ENCODE peak calls at places on chromosomes 1 and 21, in four cellular contexts. One of them, this sample, is unnamed.

GRCh38 chr1:85049735-85050166 is 1.5 kb upstream of the MCOLN3 start:
- DNase-seq in OCI-LY7: no peak
- DNase-seq in GM23338: peak
- DNase-seq in SK-N-SH: no peak
- DNase-seq in this sample: peak

GRCh38 chr1:5456090-5456789 is 536.0 kb downstream of the NPHP4 start:
- DNase-seq in OCI-LY7: no peak
- DNase-seq in GM23338: no peak
- DNase-seq in SK-N-SH: peak
- DNase-seq in this sample: no peak

GRCh38 chr1:44721521-44722361 is 9.2 kb downstream of the RNU5D-1 start:
- DNase-seq in OCI-LY7: peak
- DNase-seq in GM23338: peak
- DNase-seq in SK-N-SH: peak
- DNase-seq in this sample: no peak

GRCh38 chr1:64743954-64744491 is 852 bp upstream of the RAVER2 start:
- DNase-seq in OCI-LY7: no peak
- DNase-seq in GM23338: no peak
- DNase-seq in SK-N-SH: no peak
- DNase-seq in this sample: no peak

GRCh38 chr1:1945782-1946393 is 26.8 kb upstream of the TMEM52 start:
- DNase-seq in OCI-LY7: no peak
- DNase-seq in GM23338: no peak
- DNase-seq in SK-N-SH: no peak
- DNase-seq in this sample: no peak

GRCh38 chr1:97277891-97278662 is 556.5 kb downstream of the PTBP2 start:
- DNase-seq in OCI-LY7: no peak
- DNase-seq in GM23338: no peak
- DNase-seq in SK-N-SH: no peak
- DNase-seq in this sample: no peak

GRCh38 chr1:169484683-169485426 is 889 bp downstream of the SLC19A2 start:
- DNase-seq in OCI-LY7: peak
- DNase-seq in GM23338: peak
- DNase-seq in SK-N-SH: peak
- DNase-seq in this sample: peak

GRCh38 chr1:172449585-172450523 is 6.0 kb upstream of the PIGC start:
- DNase-seq in OCI-LY7: peak
- DNase-seq in GM23338: peak
- DNase-seq in SK-N-SH: peak
- DNase-seq in this sample: peak

GRCh38 chr1:226827458-226827857 is 43.0 kb upstream of the PSEN2 start:
- DNase-seq in OCI-LY7: no peak
- DNase-seq in GM23338: peak
- DNase-seq in SK-N-SH: no peak
- DNase-seq in this sample: no peak

GRCh38 chr1:172286629-172287076 is 133.8 kb upstream of the C1orf105 start:
- DNase-seq in OCI-LY7: no peak
- DNase-seq in GM23338: no peak
- DNase-seq in SK-N-SH: no peak
- DNase-seq in this sample: no peak

GRCh38 chr1:61125263-61125662 is 42.9 kb downstream of the NFIA start:
- DNase-seq in OCI-LY7: no peak
- DNase-seq in GM23338: no peak
- DNase-seq in SK-N-SH: no peak
- DNase-seq in this sample: no peak

GRCh38 chr1:115813735-115814134 is 27.2 kb downstream of the NHLH2 start:
- DNase-seq in OCI-LY7: no peak
- DNase-seq in GM23338: no peak
- DNase-seq in SK-N-SH: no peak
- DNase-seq in this sample: no peak

DNA sequence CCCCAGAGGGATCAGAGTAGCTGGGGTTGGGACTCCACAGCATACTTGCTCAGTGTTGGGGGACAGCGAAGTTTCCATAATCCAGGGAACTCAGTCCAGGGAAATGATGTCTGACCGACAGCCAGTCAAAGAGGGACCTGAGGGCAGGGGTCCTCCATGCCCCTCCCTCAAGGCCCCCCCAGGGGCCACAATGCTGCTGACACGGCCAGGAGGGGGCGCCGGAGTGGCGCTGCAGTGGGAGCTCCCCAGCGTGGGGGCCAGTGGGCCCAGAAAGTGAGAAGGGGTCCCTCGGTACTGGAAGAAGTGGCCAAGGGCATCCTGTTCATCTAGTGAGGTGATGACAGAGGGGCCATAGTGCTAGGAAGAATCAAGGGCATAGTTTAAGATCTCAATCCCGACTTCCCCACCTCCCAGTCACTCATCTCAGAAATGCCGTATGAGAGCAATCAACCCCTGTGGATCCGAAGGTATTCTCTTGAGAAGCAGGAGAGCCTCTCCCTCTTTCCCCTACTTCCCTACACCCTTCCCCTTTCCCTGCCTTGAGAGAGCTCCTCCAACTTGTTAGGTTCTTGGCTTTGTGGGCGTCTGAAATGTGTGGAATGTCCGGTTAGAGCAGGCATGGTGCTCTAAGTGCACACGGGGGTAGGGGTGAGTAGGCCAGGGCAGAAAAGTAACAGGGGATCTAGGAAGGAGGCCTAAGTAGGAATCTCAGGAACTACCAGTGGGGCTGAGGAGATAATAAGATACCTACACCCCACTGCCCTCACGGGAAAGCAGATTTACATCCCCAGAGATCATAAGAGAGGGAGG is 4.1 kb downstream of the NUDT17 start:
- DNase-seq in OCI-LY7: no peak
- DNase-seq in GM23338: peak
- DNase-seq in SK-N-SH: peak
- DNase-seq in this sample: peak
- H3K27ac ChIP-seq in OCI-LY7: no peak
- H3K27ac ChIP-seq in GM23338: no peak
- H3K27ac ChIP-seq in SK-N-SH: peak
- H3K27ac ChIP-seq in this sample: no peak

GRCh38 chr1:25914074-25914995 is 8.1 kb upstream of the STMN1 start:
- DNase-seq in OCI-LY7: peak
- DNase-seq in GM23338: no peak
- DNase-seq in SK-N-SH: no peak
- DNase-seq in this sample: no peak

GRCh38 chr1:25917996-25918395 is 11.8 kb upstream of the STMN1 start:
- DNase-seq in OCI-LY7: no peak
- DNase-seq in GM23338: no peak
- DNase-seq in SK-N-SH: no peak
- DNase-seq in this sample: no peak

GRCh38 chr1:25913166-25913565 is 6.9 kb upstream of the STMN1 start:
- DNase-seq in OCI-LY7: no peak
- DNase-seq in GM23338: no peak
- DNase-seq in SK-N-SH: no peak
- DNase-seq in this sample: no peak

GRCh38 chr1:25918615-25919014 is 12.4 kb upstream of the STMN1 start:
- DNase-seq in OCI-LY7: no peak
- DNase-seq in GM23338: peak
- DNase-seq in SK-N-SH: no peak
- DNase-seq in this sample: no peak

GRCh38 chr1:25916460-25916859 is 10.2 kb upstream of the STMN1 start:
- DNase-seq in OCI-LY7: no peak
- DNase-seq in GM23338: no peak
- DNase-seq in SK-N-SH: no peak
- DNase-seq in this sample: no peak
- TF ChIP-seq EZH2phosphoT487 in OCI-LY7: no peak
- TF ChIP-seq EZH2phosphoT487 in GM23338: no peak
- TF ChIP-seq EZH2phosphoT487 in SK-N-SH: no peak
- TF ChIP-seq EZH2phosphoT487 in this sample: no peak

GRCh38 chr1:6523566-6523965 is 30.7 kb downstream of the NOL9 start:
- DNase-seq in OCI-LY7: peak
- DNase-seq in GM23338: peak
- DNase-seq in SK-N-SH: peak
- DNase-seq in this sample: peak
- TF ChIP-seq CTCF in OCI-LY7: peak
- TF ChIP-seq CTCF in GM23338: peak
- TF ChIP-seq CTCF in SK-N-SH: peak
- TF ChIP-seq CTCF in this sample: peak

GRCh38 chr1:208432346-208432745 is 188.2 kb upstream of the PLXNA2 start:
- DNase-seq in OCI-LY7: no peak
- DNase-seq in GM23338: no peak
- DNase-seq in SK-N-SH: no peak
- DNase-seq in this sample: peak

GRCh38 chr1:208431721-208432120 is 187.5 kb upstream of the PLXNA2 start:
- DNase-seq in OCI-LY7: no peak
- DNase-seq in GM23338: no peak
- DNase-seq in SK-N-SH: no peak
- DNase-seq in this sample: no peak

GRCh38 chr1:208437416-208437815 is 193.2 kb upstream of the PLXNA2 start:
- DNase-seq in OCI-LY7: no peak
- DNase-seq in GM23338: no peak
- DNase-seq in SK-N-SH: no peak
- DNase-seq in this sample: no peak

GRCh38 chr1:208433086-208433485 is 188.9 kb upstream of the PLXNA2 start:
- DNase-seq in OCI-LY7: no peak
- DNase-seq in GM23338: no peak
- DNase-seq in SK-N-SH: no peak
- DNase-seq in this sample: peak

DNA sequence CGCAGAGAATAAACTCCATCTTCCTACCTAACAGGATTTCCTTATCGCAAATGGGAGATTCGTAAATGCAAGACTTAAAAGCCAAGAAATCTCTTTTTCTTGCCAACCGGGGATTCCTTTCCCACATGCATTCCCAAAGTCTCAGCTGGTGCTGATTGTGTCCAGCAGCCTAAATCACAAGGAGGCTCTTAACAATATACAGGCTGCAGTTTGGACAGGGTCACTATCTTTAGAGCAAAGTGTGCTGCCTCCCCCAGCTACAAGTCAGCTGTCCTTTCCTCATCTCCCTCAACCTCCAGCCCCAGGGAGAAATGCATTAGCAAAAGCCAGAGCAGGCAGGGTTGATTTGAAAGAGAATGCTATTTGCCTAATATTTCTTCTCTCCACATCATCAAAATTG is 189.8 kb upstream of the PLXNA2 start:
- DNase-seq in OCI-LY7: no peak
- DNase-seq in GM23338: no peak
- DNase-seq in SK-N-SH: no peak
- DNase-seq in this sample: no peak
- H3K27ac ChIP-seq in OCI-LY7: no peak
- H3K27ac ChIP-seq in GM23338: no peak
- H3K27ac ChIP-seq in SK-N-SH: peak
- H3K27ac ChIP-seq in this sample: no peak

DNA sequence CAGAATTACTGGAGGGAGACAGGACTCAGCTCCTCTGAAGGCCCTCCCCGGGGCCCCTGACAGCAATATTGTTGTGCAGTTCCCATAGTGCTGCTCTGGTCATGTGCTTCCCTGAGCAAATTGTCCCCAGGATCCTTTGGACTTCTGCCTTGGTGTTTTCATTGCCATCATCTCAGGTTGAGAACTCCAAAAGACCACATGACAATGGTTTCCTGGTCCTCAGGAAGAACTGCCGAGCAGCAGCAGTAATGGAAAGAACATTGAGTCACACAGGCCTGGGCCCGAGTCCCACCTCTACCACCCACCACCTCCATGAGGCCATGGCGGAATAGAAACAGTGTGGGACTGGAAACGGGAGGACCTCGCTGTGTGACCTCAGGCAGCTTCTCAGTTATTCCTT is 6.3 kb upstream of the CTTNBP2NL start:
- DNase-seq in OCI-LY7: no peak
- DNase-seq in GM23338: no peak
- DNase-seq in SK-N-SH: no peak
- DNase-seq in this sample: no peak
- TF ChIP-seq EZH2phosphoT487 in OCI-LY7: no peak
- TF ChIP-seq EZH2phosphoT487 in GM23338: no peak
- TF ChIP-seq EZH2phosphoT487 in SK-N-SH: no peak
- TF ChIP-seq EZH2phosphoT487 in this sample: no peak

DNA sequence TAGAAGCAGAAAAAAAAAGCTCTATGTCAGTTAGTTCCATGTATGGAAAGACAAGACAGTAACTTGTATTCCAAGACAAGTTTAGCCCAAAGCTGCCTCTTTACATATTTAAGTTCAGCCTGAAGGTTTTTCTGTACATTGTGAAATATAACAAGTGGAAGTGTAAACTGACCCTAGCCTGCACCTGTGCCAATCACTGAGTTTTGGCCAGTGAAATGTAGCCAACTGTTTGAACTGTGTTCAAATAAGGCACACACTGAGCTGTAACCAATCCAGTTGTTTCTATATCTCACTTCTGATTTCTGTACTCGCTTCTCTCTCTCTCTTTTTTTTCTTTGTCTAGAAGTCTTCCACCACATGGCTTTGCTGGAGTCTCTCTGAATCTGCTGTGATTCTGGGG is 1227.1 kb downstream of the NCAM2 start:
- DNase-seq in OCI-LY7: no peak
- DNase-seq in GM23338: no peak
- DNase-seq in SK-N-SH: no peak
- DNase-seq in this sample: no peak
- TF ChIP-seq CTCF in OCI-LY7: no peak
- TF ChIP-seq CTCF in GM23338: no peak
- TF ChIP-seq CTCF in SK-N-SH: no peak
- TF ChIP-seq CTCF in this sample: no peak

GRCh38 chr1:25891606-25892005 is 14.6 kb downstream of the STMN1 start:
- DNase-seq in OCI-LY7: no peak
- DNase-seq in GM23338: no peak
- DNase-seq in SK-N-SH: no peak
- DNase-seq in this sample: no peak
- H3K27ac ChIP-seq in OCI-LY7: no peak
- H3K27ac ChIP-seq in GM23338: peak
- H3K27ac ChIP-seq in SK-N-SH: peak
- H3K27ac ChIP-seq in this sample: peak

GRCh38 chr1:19643602-19644419 is at the start of gene NBL1:
- DNase-seq in OCI-LY7: no peak
- DNase-seq in GM23338: peak
- DNase-seq in SK-N-SH: peak
- DNase-seq in this sample: peak
- TF ChIP-seq EZH2phosphoT487 in OCI-LY7: no peak
- TF ChIP-seq EZH2phosphoT487 in GM23338: peak
- TF ChIP-seq EZH2phosphoT487 in SK-N-SH: no peak
- TF ChIP-seq EZH2phosphoT487 in this sample: peak

This sample was measured in neural progenitor cell.